ENCODE peak calls at places on chromosome 20, in five cellular contexts. K is NCI-H146, R is RPMI8226, A is M059J, L is NCI-H2081. P is an unnamed sample.

GRCh38 chr20:16472045-16472872 is 101.0 kb downstream of the KIF16B start:
- DNase-seq in K (no peak), R (no peak), A (peak; percentile 50), L (no peak), P (no peak)

GRCh38 chr20:31712112-31712553 is 10.5 kb downstream of the BCL2L1 start:
- DNase-seq in K (peak; percentile 86), R (peak; percentile 90), A (no peak), L (peak; percentile 92), P (no peak)

GRCh38 chr20:47821481-47822100 is 36.3 kb upstream of the SULF2 start:
- DNase-seq in K (no peak), R (no peak), A (peak; percentile 93), L (no peak), P (no peak)

GRCh38 chr20:50192364-50193168 is 1.9 kb downstream of the CEBPB start:
- DNase-seq in K (peak; percentile 83), R (peak; percentile 89), A (peak; percentile 96), L (peak; percentile 74), P (peak; percentile 41)

GRCh38 chr20:2244993-2245392 is 50.8 kb upstream of the TGM3 start:
- DNase-seq in K (peak; percentile 17), R (no peak), A (no peak), L (no peak), P (no peak)

GRCh38 chr20:17568045-17568788 is 1.7 kb upstream of the DSTN start:
- DNase-seq in K (no peak), R (no peak), A (no peak), L (no peak), P (no peak)

GRCh38 chr20:11168026-11168425 is 494.2 kb upstream of the JAG1 start:
- DNase-seq in K (no peak), R (no peak), A (peak; percentile 43), L (no peak), P (no peak)

GRCh38 chr20:57433658-57434389 is 42.6 kb downstream of the RBM38 start:
- DNase-seq in K (no peak), R (no peak), A (peak; percentile 26), L (no peak), P (no peak)

GRCh38 chr20:47016068-47016664 is 121.5 kb downstream of the EYA2 start:
- DNase-seq in K (no peak), R (no peak), A (no peak), L (no peak), P (no peak)

GRCh38 chr20:35617397-35618031 is 1.9 kb downstream of the SPAG4 start:
- DNase-seq in K (peak; percentile 83), R (peak; percentile 76), A (peak; percentile 99), L (peak; percentile 59), P (no peak)

GRCh38 chr20:7673841-7674240 is 266.4 kb downstream of the HAO1 start:
- DNase-seq in K (no peak), R (no peak), A (peak; percentile 18), L (no peak), P (no peak)

GRCh38 chr20:44851545-44851944 is 34.0 kb upstream of the YWHAB start:
- DNase-seq in K (peak; percentile 23), R (no peak), A (no peak), L (no peak), P (no peak)

GRCh38 chr20:24651171-24651972 is 181.9 kb downstream of the SYNDIG1 start:
- DNase-seq in K (no peak), R (no peak), A (peak; percentile 97), L (no peak), P (no peak)

GRCh38 chr20:21353236-21353635 is 44.1 kb downstream of the NKX2-4 start:
- DNase-seq in K (no peak), R (no peak), A (peak; percentile 66), L (no peak), P (no peak)

GRCh38 chr20:2365091-2365490 is 15.6 kb upstream of the TGM6 start:
- DNase-seq in K (no peak), R (no peak), A (no peak), L (no peak), P (no peak)

GRCh38 chr20:24701668-24702067 is 232.2 kb downstream of the SYNDIG1 start:
- DNase-seq in K (no peak), R (no peak), A (no peak), L (no peak), P (no peak)

GRCh38 chr20:16528078-16528477 is 45.2 kb downstream of the KIF16B start:
- DNase-seq in K (no peak), R (no peak), A (peak; percentile 92), L (no peak), P (no peak)

GRCh38 chr20:58661298-58662141 is 10.4 kb downstream of the STX16 start:
- DNase-seq in K (no peak), R (no peak), A (no peak), L (no peak), P (no peak)